ENCODE peak calls at places on chromosomes 1 and 21, in five cellular contexts. X is uterus, D is PC-3, E is GM13976, T is suprapubic skin. H is an unnamed sample.

GRCh38 chr1:54239603-54240002 is 39.6 kb downstream of the MRPL37 start:
- DNase-seq in T (no peak), E (no peak), D (no peak), X (peak), H (no peak)

GRCh38 chr1:25173809-25174320 is 58.4 kb downstream of the SYF2 start:
- DNase-seq in T (no peak), E (no peak), D (no peak), X (no peak), H (no peak)

GRCh38 chr1:59556802-59557548 is 257.8 kb upstream of the HOOK1 start:
- DNase-seq in X (no peak), T (no peak), E (no peak), D (no peak), H (no peak)

GRCh38 chr1:14706656-14707055 is 108.2 kb downstream of the KAZN start:
- DNase-seq in E (no peak), X (no peak), T (no peak), D (no peak), H (no peak)

GRCh38 chr1:108010581-108010980 is 45.6 kb upstream of the VAV3 start:
- DNase-seq in T (no peak), D (peak), E (no peak), X (no peak), H (no peak)

GRCh38 chr1:224850446-224850845 is 79.0 kb upstream of the DNAH14 start:
- DNase-seq in D (no peak), T (no peak), X (no peak), E (no peak), H (no peak)

GRCh38 chr1:22031214-22031962 is 21.1 kb upstream of the CDC42 start:
- DNase-seq in T (no peak), X (no peak), D (no peak), E (no peak), H (no peak)

GRCh38 chr1:37298769-37299168 is 175.6 kb upstream of the ZC3H12A start:
- DNase-seq in X (no peak), E (no peak), D (no peak), T (no peak), H (no peak)

GRCh38 chr1:178931843-178932551 is 61.1 kb upstream of the ANGPTL1 start:
- DNase-seq in X (peak), E (no peak), T (peak), D (no peak), H (no peak)

GRCh38 chr1:226875641-226876295 is 5.4 kb downstream of the PSEN2 start:
- DNase-seq in E (no peak), D (peak), X (no peak), T (no peak), H (no peak)

GRCh38 chr1:202304370-202304769 is 37.4 kb downstream of the UBE2T start:
- DNase-seq in D (no peak), E (no peak), X (no peak), T (no peak), H (no peak)

GRCh38 chr21:20424943-20425342 is 573.3 kb upstream of the NCAM2 start:
- DNase-seq in X (no peak), E (no peak), T (no peak), D (no peak), H (no peak)

GRCh38 chr1:240508950-240509349 is 103.0 kb downstream of the GREM2 start:
- DNase-seq in D (no peak), X (no peak), E (no peak), T (no peak), H (no peak)

GRCh38 chr1:200479816-200480215 is 70.0 kb upstream of the ZNF281 start:
- DNase-seq in X (no peak), E (no peak), D (no peak), T (no peak), H (no peak)

GRCh38 chr21:45381036-45381787 is 23.8 kb upstream of the COL18A1 start:
- DNase-seq in D (no peak), X (no peak), T (no peak), E (no peak), H (peak)

GRCh38 chr21:45383615-45384201 is 21.3 kb upstream of the COL18A1 start:
- DNase-seq in D (no peak), E (no peak), T (no peak), X (peak), H (peak)

GRCh38 chr21:45381865-45382697 is 22.9 kb upstream of the COL18A1 start:
- DNase-seq in D (no peak), T (no peak), E (no peak), X (no peak), H (peak)

GRCh38 chr21:45383111-45383614 is 21.8 kb upstream of the COL18A1 start:
- DNase-seq in X (peak), E (no peak), D (no peak), T (no peak), H (peak)

GRCh38 chr21:45382698-45383000 is 22.3 kb upstream of the COL18A1 start:
- DNase-seq in D (no peak), E (no peak), X (no peak), T (no peak), H (peak)
- TF ChIP-seq CTCF in D (no peak), E (no peak), X (no peak), T (no peak), H (no peak)

GRCh38 chr1:44609768-44610526 is 64.3 kb downstream of the TMEM53 start:
- DNase-seq in E (no peak), D (no peak), T (no peak), X (no peak), H (peak)
- TF ChIP-seq CTCF in E (no peak), D (no peak), T (no peak), X (no peak), H (no peak)

DNA sequence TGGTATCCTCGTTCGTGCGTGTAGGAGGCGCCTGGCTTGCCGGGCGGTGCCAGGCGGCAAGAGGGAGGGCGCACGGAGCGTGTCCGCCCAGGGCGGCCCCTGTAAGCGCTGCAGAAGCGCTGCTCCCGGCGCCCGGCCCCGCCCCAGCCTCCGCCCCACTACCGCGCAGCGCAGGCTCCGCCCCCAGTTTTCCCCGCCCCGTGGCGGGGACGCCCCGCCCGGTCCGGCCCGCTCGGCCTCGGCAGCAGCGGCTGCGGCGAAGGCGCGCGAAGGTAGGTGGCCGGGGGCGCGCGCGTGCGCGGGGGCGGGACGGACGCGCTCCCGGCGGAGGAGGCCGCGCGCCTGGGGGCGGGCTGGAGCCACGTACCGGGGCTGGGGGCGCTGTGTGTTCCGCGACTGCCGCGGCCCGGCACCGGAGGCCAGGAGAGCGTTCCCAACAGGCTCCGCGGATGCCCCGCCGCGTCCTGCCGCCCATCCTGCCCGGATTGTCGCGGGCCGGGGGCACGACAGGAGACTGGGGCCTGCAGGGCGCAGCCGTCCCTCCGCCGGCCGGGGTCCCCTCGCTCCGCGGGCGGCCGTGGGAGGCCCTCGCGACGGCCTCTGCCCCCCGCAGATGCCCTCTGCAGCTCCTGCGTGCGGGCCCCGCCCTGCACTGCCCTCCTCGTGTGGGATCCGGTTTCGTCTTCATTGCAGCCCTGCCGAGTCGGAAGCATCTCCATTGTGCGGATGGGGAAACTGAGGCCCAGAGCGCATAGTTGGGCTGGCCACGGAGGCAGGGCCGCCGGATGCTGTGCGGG is 7.7 kb upstream of the CROCC start:
- DNase-seq in E (peak), T (peak), X (peak), D (peak), H (no peak)
- TF ChIP-seq CTCF in E (peak), T (no peak), X (no peak), D (no peak), H (peak)

DNA sequence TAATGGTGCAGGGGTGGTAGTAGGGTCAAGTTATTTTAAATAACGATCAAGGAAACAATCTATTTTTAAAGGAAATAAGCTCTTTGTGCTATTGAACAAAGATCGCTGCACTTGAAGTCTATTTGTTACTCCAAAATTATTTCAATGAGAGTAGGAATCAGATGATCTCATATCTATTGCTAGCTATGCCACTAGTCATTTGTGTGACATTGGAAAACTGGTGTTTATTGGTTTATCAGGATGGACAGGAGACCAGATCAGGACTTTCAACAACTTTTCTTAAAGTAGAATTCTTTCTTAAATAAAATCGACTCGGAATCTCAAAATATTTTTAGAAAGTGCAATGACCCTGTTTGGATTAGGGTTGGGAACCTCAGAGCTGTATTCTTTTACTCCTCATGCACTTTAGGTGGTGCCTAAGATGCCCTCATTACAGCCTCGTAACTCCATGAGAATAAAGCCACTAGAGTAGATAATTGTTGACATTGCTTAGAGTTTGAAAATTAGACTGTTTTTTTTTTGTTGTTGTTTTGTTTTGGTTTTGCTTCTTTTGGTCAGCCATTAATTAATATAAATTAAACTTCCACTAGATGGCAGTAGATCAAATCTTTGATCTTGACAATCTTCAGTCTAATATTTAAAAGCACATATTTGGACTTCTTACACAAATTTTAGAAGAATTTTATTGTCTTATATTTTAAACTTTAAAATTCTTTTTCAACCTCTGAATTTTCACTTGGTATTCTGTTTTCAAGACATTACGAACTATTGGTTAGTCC is 352.4 kb downstream of the USP25 start:
- DNase-seq in E (no peak), X (no peak), T (no peak), D (peak), H (no peak)
- TF ChIP-seq CTCF in E (no peak), X (peak), T (peak), D (peak), H (peak)

GRCh38 chr21:32143222-32143939 is 135.5 kb downstream of the MIS18A start:
- DNase-seq in E (no peak), T (peak), D (no peak), X (peak), H (no peak)
- TF ChIP-seq CTCF in E (no peak), T (no peak), D (no peak), X (no peak), H (peak)